ENCODE peak calls at places on chromosome 11, in six cellular contexts. E is mesenchymal stem cell, T is HCT116, F is mesendoderm, D is colonic mucosa, R is Karpas-422. K is an unnamed sample.

GRCh38 chr11:86035164-86035563 is 33.7 kb downstream of the PICALM start:
- DNase-seq in E (no peak), T (no peak), F (no peak), D (no peak), R (no peak), K (no peak)

GRCh38 chr11:107018274-107018901 is at the start of gene GUCY1A2:
- DNase-seq in E (peak), T (no peak), F (peak), D (no peak), R (no peak), K (no peak)

GRCh38 chr11:45097721-45098493 is 48.5 kb upstream of the PRDM11 start:
- DNase-seq in E (peak), T (no peak), F (peak), D (peak), R (peak), K (peak)

GRCh38 chr11:1198766-1199688 is 23.8 kb upstream of the MUC5B start:
- DNase-seq in E (no peak), T (no peak), F (no peak), D (no peak), R (peak), K (no peak)

GRCh38 chr11:351411-351810 is 17.9 kb upstream of the B4GALNT4 start:
- DNase-seq in E (no peak), T (no peak), F (no peak), D (no peak), R (no peak), K (no peak)

GRCh38 chr11:5941951-5942350 is at the start of gene OR56A3:
- DNase-seq in E (no peak), T (no peak), F (no peak), D (no peak), R (no peak), K (no peak)

GRCh38 chr11:96299155-96299883 is 43.7 kb downstream of the MAML2 start:
- DNase-seq in E (no peak), T (no peak), F (no peak), D (peak), R (no peak), K (no peak)

GRCh38 chr11:99325807-99326206 is 305.1 kb downstream of the CNTN5 start:
- DNase-seq in E (peak), T (no peak), F (peak), D (no peak), R (no peak), K (peak)

GRCh38 chr11:29773656-29774264 is 243.1 kb downstream of the KCNA4 start:
- DNase-seq in E (no peak), T (no peak), F (no peak), D (no peak), R (no peak), K (no peak)

GRCh38 chr11:22957890-22958289 is 97.6 kb upstream of the CCDC179 start:
- DNase-seq in E (peak), T (no peak), F (no peak), D (no peak), R (no peak), K (peak)

GRCh38 chr11:101866619-101867491 is 48.0 kb upstream of the CEP126 start:
- DNase-seq in E (peak), T (no peak), F (peak), D (no peak), R (no peak), K (peak)

DNA sequence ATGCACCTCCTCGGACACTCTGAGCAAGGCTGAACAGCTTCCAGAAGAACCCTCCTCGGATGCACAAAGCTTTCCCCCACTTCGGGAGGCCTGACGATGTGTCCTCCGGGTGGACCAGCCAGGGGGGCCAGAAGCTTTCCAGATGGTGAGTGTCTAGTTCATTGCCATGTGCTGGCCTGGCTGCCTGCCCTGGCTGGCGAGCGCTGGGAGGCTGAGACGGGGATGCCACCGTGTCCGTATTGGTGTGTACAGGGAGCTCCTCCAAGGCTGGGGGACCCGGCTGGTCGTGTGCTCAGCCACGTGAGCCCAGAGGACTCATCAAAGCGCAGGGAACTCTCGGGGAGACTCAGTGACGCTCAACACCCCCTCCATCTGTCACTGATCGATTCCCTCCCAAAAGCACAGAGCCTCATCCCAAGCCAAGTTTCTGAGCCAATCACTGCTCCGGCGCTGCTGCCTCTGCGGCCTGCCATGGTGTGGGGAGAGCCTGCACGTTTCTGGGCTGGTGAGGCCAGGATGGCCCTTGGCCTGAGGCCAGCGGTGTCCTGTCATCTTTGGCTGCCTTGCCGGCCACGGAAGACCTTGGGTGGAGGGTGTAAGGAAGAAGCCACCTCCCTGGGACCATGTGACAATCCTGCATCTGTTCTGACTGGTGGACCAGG is 423.7 kb downstream of the SHANK2 start:
- DNase-seq in E (no peak), T (no peak), F (no peak), D (peak), R (no peak), K (no peak)
- H3K9ac ChIP-seq in E (no peak), T (no peak), F (no peak), D (no peak), R (no peak), K (no peak)

GRCh38 chr11:19208959-19209568 is 7.3 kb upstream of the CSRP3 start:
- DNase-seq in E (no peak), T (no peak), F (no peak), D (no peak), R (no peak), K (no peak)
- H3K27ac ChIP-seq in E (no peak), T (no peak), F (no peak), D (no peak), R (no peak), K (no peak)

GRCh38 chr11:65315204-65315865 is 669 bp downstream of the CDC42EP2 start:
- DNase-seq in E (peak), T (peak), F (peak), D (peak), R (peak), K (peak)
- H3K9ac ChIP-seq in E (peak), T (peak), F (peak), D (peak), R (peak), K (peak)

DNA sequence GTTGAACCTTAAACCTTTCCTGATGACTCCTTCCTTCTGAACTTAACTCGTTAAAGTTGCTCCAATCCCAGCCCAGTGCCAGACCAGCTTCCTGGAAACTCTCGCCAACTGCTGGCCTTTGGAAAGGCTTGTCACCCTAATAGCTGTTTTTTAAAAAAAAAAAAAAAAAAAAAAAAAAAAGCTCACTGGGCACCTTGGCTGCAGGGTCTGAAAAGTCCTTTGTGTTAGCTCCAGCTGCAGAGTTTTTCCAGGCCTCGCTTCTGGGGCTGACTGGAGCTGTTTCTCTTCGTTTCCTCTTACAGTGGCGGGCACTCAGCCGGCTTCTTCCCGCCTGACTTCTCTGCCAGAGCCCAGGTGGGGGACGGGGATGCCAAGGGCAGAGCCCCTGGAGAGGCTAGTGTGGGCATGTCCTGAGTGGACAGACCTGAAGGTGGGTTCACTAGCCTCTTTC is 25.1 kb downstream of the KCNQ1OT1 start:
- DNase-seq in E (no peak), T (no peak), F (no peak), D (no peak), R (no peak), K (no peak)
- H3K27ac ChIP-seq in E (no peak), T (no peak), F (no peak), D (no peak), R (no peak), K (no peak)

GRCh38 chr11:3747704-3748103 is 49.6 kb downstream of the NUP98 start:
- DNase-seq in E (peak), T (no peak), F (peak), D (no peak), R (no peak), K (peak)
- H3K9ac ChIP-seq in E (peak), T (no peak), F (no peak), D (no peak), R (no peak), K (no peak)

GRCh38 chr11:7977251-7977917 is 9.8 kb upstream of the EIF3F start:
- DNase-seq in E (peak), T (no peak), F (peak), D (no peak), R (no peak), K (peak)
- H3K27ac ChIP-seq in E (peak), T (no peak), F (no peak), D (no peak), R (no peak), K (peak)

DNA sequence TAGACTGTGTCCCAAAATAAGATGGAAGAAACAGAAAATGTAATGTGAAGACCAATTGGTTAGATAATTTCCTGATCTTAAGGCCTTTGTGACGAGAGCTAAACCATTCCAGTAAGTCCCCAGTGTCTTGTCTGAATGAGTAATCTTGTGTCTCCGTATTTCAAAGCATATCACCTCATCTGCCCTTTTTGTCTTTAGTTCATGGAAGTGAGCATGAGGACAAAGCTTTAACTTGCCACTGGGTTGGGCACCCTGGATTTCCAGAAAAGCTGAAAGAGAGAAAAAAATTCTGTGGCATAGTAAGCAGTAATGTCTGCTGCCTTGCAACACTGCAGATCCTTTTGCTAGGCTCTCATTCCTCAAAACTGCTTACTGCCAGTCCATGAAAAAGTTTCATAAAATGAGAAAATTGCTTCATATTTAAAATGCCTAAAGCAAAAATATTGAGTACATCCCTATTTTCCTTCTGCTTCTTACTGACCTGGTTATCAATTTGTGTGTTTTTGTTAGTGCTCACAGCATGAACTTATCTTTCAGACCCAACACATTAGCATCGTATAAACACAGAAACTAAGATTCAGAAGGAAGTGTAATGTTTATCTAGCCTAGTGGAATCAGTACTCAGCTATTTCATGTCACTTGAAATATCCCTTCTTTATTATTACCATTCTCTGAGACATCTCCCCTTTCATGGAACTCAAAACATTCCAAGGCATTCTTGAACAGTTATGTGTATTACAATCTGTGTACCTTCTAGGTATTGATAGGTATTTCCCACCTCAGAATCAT is 5.3 kb downstream of the CASP12 start:
- DNase-seq in E (peak), T (no peak), F (peak), D (no peak), R (no peak), K (peak)
- H3K9ac ChIP-seq in E (no peak), T (no peak), F (no peak), D (no peak), R (no peak), K (no peak)

GRCh38 chr11:65872555-65873279 is at the start of gene EFEMP2:
- DNase-seq in E (peak), T (no peak), F (no peak), D (no peak), R (no peak), K (no peak)

GRCh38 chr11:65869643-65870306 is 2.8 kb downstream of the EFEMP2 start:
- DNase-seq in E (no peak), T (no peak), F (no peak), D (no peak), R (peak), K (no peak)

GRCh38 chr11:65871811-65872548 is 620 bp downstream of the EFEMP2 start:
- DNase-seq in E (peak), T (no peak), F (peak), D (no peak), R (no peak), K (no peak)

GRCh38 chr11:65870307-65870658 is 2.3 kb downstream of the EFEMP2 start:
- DNase-seq in E (no peak), T (no peak), F (no peak), D (no peak), R (no peak), K (no peak)

GRCh38 chr11:65870706-65871681 is 1.6 kb downstream of the EFEMP2 start:
- DNase-seq in E (peak), T (no peak), F (no peak), D (no peak), R (no peak), K (no peak)
- H3K27ac ChIP-seq in E (peak), T (no peak), F (no peak), D (peak), R (no peak), K (no peak)

GRCh38 chr11:34823639-34824038 is 92.5 kb downstream of the APIP start:
- DNase-seq in E (no peak), T (no peak), F (no peak), D (no peak), R (no peak), K (no peak)

GRCh38 chr11:34824425-34824824 is 91.8 kb downstream of the APIP start:
- DNase-seq in E (no peak), T (no peak), F (no peak), D (no peak), R (no peak), K (no peak)

GRCh38 chr11:34826384-34826726 is 89.8 kb downstream of the APIP start:
- DNase-seq in E (no peak), T (no peak), F (peak), D (peak), R (no peak), K (no peak)

GRCh38 chr11:34825670-34826383 is 90.4 kb downstream of the APIP start:
- DNase-seq in E (no peak), T (peak), F (no peak), D (peak), R (no peak), K (peak)

GRCh38 chr11:34825315-34825669 is 90.9 kb downstream of the APIP start:
- DNase-seq in E (no peak), T (peak), F (no peak), D (no peak), R (no peak), K (peak)
- H3K9ac ChIP-seq in E (no peak), T (peak), F (no peak), D (peak), R (no peak), K (peak)